ENCODE peak calls at places on chromosomes 3 and 15, in seven cellular contexts. L is H9, H is neuronal stem cell, C is mesendoderm, M is H1, E is trophoblast cell, R is IMR-90. F is an unnamed sample.

GRCh38 chr15:50077655-50078054 is 41.4 kb downstream of the ATP8B4 start:
- DNase-seq in L (no peak), H (no peak), C (no peak), M (no peak), E (no peak), R (no peak), F (no peak)

GRCh38 chr3:141875893-141876380 is 506 bp upstream of the ATP1B3 start:
- DNase-seq in L (peak; percentile 60), H (peak; percentile 75), C (peak; percentile 90), M (peak; percentile 79), E (peak; percentile 71), R (peak; percentile 71), F (peak; percentile 84)

GRCh38 chr3:31873254-31873653 is 107.8 kb downstream of the OSBPL10 start:
- DNase-seq in L (no peak), H (no peak), C (no peak), M (no peak), E (no peak), R (peak; percentile 7), F (no peak)

GRCh38 chr15:70474682-70475438 is 288.5 kb downstream of the UACA start:
- DNase-seq in L (no peak), H (no peak), C (no peak), M (no peak), E (peak; percentile 52), R (peak; percentile 96), F (peak; percentile 68)

GRCh38 chr3:123620338-123620737 is 35.5 kb upstream of the HACD2 start:
- DNase-seq in L (no peak), H (no peak), C (no peak), M (no peak), E (no peak), R (peak; percentile 94), F (peak; percentile 85)

GRCh38 chr15:80234883-80235282 is 17.1 kb downstream of the CTXND1 start:
- DNase-seq in L (peak; percentile 75), H (no peak), C (peak; percentile 58), M (peak; percentile 80), E (peak; percentile 45), R (peak; percentile 14), F (peak; percentile 22)

GRCh38 chr3:183354325-183354831 is 74.0 kb downstream of the MCF2L2 start:
- DNase-seq in L (no peak), H (no peak), C (peak; percentile 92), M (no peak), E (no peak), R (no peak), F (no peak)

GRCh38 chr15:25060472-25060803 is 105.7 kb downstream of the SNRPN start:
- DNase-seq in L (peak; percentile 18), H (no peak), C (no peak), M (no peak), E (no peak), R (no peak), F (no peak)

GRCh38 chr3:112376996-112377395 is 44.0 kb downstream of the CD200 start:
- DNase-seq in L (no peak), H (no peak), C (no peak), M (no peak), E (peak; percentile 36), R (peak; percentile 87), F (no peak)

GRCh38 chr15:90609254-90610185 is 79.8 kb downstream of the CRTC3 start:
- DNase-seq in L (no peak), H (no peak), C (peak; percentile 53), M (no peak), E (no peak), R (peak; percentile 51), F (no peak)

GRCh38 chr3:14876942-14877341 is 58.2 kb downstream of the FGD5 start:
- DNase-seq in L (no peak), H (no peak), C (no peak), M (no peak), E (no peak), R (no peak), F (no peak)
- H2BK5ac ChIP-seq in L (no peak overlapping the region), H (no peak overlapping the region), C (no peak overlapping the region), M (peak overlapping the region; percentile 19), E (no peak overlapping the region), R (no peak overlapping the region), F (no peak overlapping the region)

DNA sequence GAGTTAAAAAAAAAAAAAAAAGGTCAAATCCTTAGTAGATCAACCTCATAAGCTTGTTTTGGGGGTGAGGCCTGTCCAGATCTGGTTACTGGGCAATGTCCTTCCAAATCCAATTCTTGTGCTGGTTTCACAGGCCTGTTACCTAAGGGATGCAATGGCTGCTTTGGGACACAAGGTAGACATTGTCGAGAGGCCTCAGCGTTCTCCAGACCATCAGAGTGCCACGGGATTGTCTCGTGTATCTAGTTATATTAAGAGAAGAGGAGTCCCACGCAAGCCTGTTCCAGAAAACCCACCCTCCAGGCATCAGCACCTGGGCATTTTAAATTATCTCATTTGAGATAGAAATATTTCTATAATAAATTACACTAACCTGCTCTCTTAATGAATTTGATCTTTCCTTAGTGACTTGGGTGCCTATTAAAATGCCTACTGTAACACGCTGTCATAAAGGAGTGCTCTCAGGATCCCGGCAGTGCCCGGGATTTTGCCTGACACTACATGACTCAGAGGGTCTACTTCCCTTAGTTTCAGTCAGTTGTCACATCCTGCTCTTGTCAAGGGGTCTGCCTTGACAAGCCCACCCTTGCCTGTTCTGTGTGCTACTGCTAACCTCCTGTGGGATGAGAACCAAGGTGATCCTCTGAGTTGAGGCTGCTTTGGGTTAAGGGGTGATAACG is 116.0 kb downstream of the LIPC start:
- DNase-seq in L (no peak), H (no peak), C (no peak), M (no peak), E (no peak), R (no peak), F (no peak)
- H3K27ac ChIP-seq in L (no peak overlapping the region), H (no peak overlapping the region), C (no peak overlapping the region), M (no peak overlapping the region), E (peak overlapping the region; percentile 91), R (peak overlapping the region; percentile 62), F (peak overlapping the region; percentile 63)

DNA sequence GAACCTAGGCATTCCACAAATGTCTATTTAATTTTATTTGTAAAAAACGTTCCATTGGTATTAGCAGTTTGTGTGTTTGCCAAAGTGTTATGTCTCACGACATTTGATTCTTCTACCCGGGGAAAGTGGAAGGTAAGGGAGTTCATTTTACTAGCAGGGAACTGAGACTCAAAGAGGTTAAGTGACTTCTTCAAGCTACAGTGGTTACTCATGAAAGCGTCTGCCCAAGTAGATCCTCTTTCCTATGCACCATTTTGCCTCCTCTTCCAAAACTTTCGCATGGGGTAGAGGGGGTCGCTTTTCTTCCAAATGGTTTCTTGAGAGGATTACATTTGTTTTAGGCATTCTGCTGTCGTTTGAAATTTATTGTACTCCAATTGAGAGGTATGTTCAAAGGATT is 9.0 kb downstream of the KAT2B start:
- DNase-seq in L (no peak), H (no peak), C (no peak), M (no peak), E (no peak), R (no peak), F (no peak)
- H2BK5ac ChIP-seq in L (no peak overlapping the region), H (no peak overlapping the region), C (no peak overlapping the region), M (no peak overlapping the region), E (no peak overlapping the region), R (no peak overlapping the region), F (no peak overlapping the region)

GRCh38 chr15:99145778-99146177 is 40.9 kb downstream of the SYNM start:
- DNase-seq in L (no peak), H (no peak), C (no peak), M (no peak), E (no peak), R (no peak), F (no peak)

GRCh38 chr15:99146661-99147060 is 41.8 kb downstream of the SYNM start:
- DNase-seq in L (no peak), H (no peak), C (no peak), M (no peak), E (no peak), R (no peak), F (no peak)

GRCh38 chr15:99143655-99144610 is 39.1 kb downstream of the SYNM start:
- DNase-seq in L (peak; percentile 18), H (no peak), C (peak; percentile 17), M (no peak), E (peak; percentile 28), R (peak; percentile 31), F (peak; percentile 81)

GRCh38 chr15:99143230-99143629 is 38.4 kb downstream of the SYNM start:
- DNase-seq in L (peak; percentile 4), H (no peak), C (peak; percentile 25), M (no peak), E (no peak), R (no peak), F (no peak)

GRCh38 chr15:99145005-99145404 is 40.1 kb downstream of the SYNM start:
- DNase-seq in L (no peak), H (no peak), C (no peak), M (no peak), E (no peak), R (no peak), F (no peak)
- H3K27ac ChIP-seq in L (no peak overlapping the region), H (no peak overlapping the region), C (no peak overlapping the region), M (no peak overlapping the region), E (no peak overlapping the region), R (no peak overlapping the region), F (no peak overlapping the region)

GRCh38 chr15:62457100-62457499 is 292.0 kb upstream of the C2CD4B start:
- DNase-seq in L (no peak), H (no peak), C (no peak), M (no peak), E (peak; percentile 18), R (no peak), F (no peak)

GRCh38 chr15:62453979-62454378 is 288.9 kb upstream of the C2CD4B start:
- DNase-seq in L (no peak), H (no peak), C (no peak), M (no peak), E (no peak), R (peak; percentile 80), F (peak; percentile 73)

GRCh38 chr15:62454567-62455172 is 289.6 kb upstream of the C2CD4B start:
- DNase-seq in L (no peak), H (no peak), C (no peak), M (no peak), E (no peak), R (peak; percentile 57), F (peak; percentile 49)

GRCh38 chr15:62456011-62456920 is 291.2 kb upstream of the C2CD4B start:
- DNase-seq in L (no peak), H (no peak), C (no peak), M (no peak), E (no peak), R (peak; percentile 56), F (peak; percentile 43)

DNA sequence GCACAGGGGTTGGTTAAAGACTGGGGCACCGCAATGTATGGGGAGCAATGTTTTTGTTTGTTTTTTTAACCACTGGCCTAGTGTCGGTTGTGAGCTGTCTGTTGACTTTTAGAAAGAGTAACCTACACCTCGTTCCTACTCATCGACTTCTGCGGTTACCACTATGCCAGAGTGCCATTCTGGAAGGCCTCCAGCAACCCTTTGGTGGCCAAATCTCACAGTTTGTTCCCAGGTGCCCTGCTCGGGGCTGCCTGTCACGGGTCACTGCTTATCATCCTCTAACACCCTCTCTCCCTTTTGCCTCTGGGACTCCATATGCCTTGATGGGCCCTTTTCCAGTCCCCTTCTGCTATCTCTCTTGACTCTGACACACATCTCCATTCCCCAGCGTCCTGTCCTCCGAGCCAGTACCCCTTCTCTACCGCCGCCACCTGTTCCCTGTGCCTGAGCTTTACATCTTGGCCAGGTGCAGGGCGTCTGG is 290.4 kb upstream of the C2CD4B start:
- DNase-seq in L (no peak), H (no peak), C (no peak), M (no peak), E (no peak), R (peak; percentile 50), F (peak; percentile 42)
- H2BK5ac ChIP-seq in L (no peak overlapping the region), H (no peak overlapping the region), C (no peak overlapping the region), M (no peak overlapping the region), E (no peak overlapping the region), R (peak overlapping the region; percentile 17), F (no peak overlapping the region)

GRCh38 chr3:34948431-34948971 is 690.8 kb upstream of the ARPP21 start:
- DNase-seq in L (no peak), H (no peak), C (peak; percentile 39), M (no peak), E (no peak), R (no peak), F (no peak)
- H3K27ac ChIP-seq in L (no peak overlapping the region), H (no peak overlapping the region), C (no peak overlapping the region), M (no peak overlapping the region), E (no peak overlapping the region), R (no peak overlapping the region), F (peak overlapping the region; percentile 58)

GRCh38 chr15:58606577-58607080 is 142.9 kb downstream of the ADAM10 start:
- DNase-seq in L (no peak), H (no peak), C (peak; percentile 18), M (no peak), E (peak; percentile 79), R (no peak), F (no peak)
- H2BK5ac ChIP-seq in L (no peak overlapping the region), H (no peak overlapping the region), C (no peak overlapping the region), M (no peak overlapping the region), E (no peak overlapping the region), R (no peak overlapping the region), F (no peak overlapping the region)